ENCODE peak calls at places on chromosomes 16 and 17, in seven cellular contexts. R is A673, J is spleen, U is lung, G is kidney epithelial cell, L is bronchial epithelial cell, T is left ventricle myocardium inferior. B is an unnamed sample.

GRCh38 chr17:73466704-73467433 is 155.1 kb upstream of the CDC42EP4 start:
- DNase-seq in R (no peak), J (no peak), U (no peak), G (no peak), L (no peak), T (no peak), B (no peak)

GRCh38 chr16:85668676-85669424 is 19.9 kb downstream of the GINS2 start:
- DNase-seq in R (no peak), J (peak), U (no peak), G (no peak), L (no peak), T (no peak), B (no peak)

GRCh38 chr16:23835390-23836077 is at the start of gene PRKCB:
- DNase-seq in R (peak), J (peak), U (peak), G (no peak), L (peak), T (peak), B (peak)

GRCh38 chr16:1744338-1744840 is 27.0 kb downstream of the NME3 start:
- DNase-seq in R (no peak), J (no peak), U (no peak), G (no peak), L (no peak), T (no peak), B (no peak)

GRCh38 chr16:68083239-68083781 is 1.9 kb upstream of the NFATC3 start:
- DNase-seq in R (no peak), J (no peak), U (no peak), G (no peak), L (no peak), T (no peak), B (no peak)

GRCh38 chr16:28923652-28924398 is 1.2 kb downstream of the RABEP2 start:
- DNase-seq in R (no peak), J (peak), U (no peak), G (no peak), L (no peak), T (no peak), B (no peak)

GRCh38 chr16:5756969-5757368 is 659.4 kb upstream of the EEF2KMT start:
- DNase-seq in R (peak), J (no peak), U (no peak), G (no peak), L (no peak), T (no peak), B (no peak)

GRCh38 chr17:2055494-2056220 is 754 bp downstream of the HIC1 start:
- DNase-seq in R (no peak), J (peak), U (no peak), G (no peak), L (no peak), T (no peak), B (no peak)

GRCh38 chr17:6775871-6776405 is at the start of gene FBXO39:
- DNase-seq in R (no peak), J (no peak), U (no peak), G (no peak), L (no peak), T (no peak), B (no peak)

GRCh38 chr16:3029499-3030127 is 5.8 kb downstream of the THOC6 start:
- DNase-seq in R (peak), J (peak), U (no peak), G (no peak), L (peak), T (no peak), B (peak)
- TF ChIP-seq CTCF in R (no peak), J (no peak), U (no peak), G (no peak), L (no peak), T (no peak), B (no peak)

DNA sequence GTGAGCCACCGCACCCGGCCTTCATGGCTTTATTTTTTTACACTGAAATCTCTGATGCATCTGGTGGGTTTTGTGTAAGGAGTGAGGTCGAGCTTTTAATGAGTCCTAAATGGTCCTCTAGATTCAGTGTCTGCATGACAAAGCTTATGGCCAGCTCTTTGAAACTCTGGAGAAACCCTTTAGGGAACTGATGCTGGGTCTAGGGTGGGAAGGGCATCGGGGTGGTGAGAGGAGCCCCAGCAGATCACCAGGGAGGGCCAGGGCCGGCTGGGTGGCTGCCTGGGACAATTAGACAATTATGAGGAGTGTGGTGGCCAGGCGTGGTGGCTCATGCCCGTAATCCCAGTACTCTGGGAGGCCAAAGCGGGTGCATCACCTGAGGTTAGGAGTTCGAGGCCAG is 93.9 kb downstream of the SEC14L1 start:
- DNase-seq in R (no peak), J (no peak), U (no peak), G (no peak), L (no peak), T (no peak), B (no peak)
- H3K4me3 ChIP-seq in R (no peak), J (no peak), U (no peak), G (no peak), L (no peak), T (no peak), B (no peak)

GRCh38 chr17:16915752-16916556 is 56.0 kb downstream of the TNFRSF13B start:
- DNase-seq in R (peak), J (peak), U (peak), G (no peak), L (peak), T (peak), B (peak)
- TF ChIP-seq CTCF in R (peak), J (no peak), U (no peak), G (peak), L (peak), T (peak), B (peak)

DNA sequence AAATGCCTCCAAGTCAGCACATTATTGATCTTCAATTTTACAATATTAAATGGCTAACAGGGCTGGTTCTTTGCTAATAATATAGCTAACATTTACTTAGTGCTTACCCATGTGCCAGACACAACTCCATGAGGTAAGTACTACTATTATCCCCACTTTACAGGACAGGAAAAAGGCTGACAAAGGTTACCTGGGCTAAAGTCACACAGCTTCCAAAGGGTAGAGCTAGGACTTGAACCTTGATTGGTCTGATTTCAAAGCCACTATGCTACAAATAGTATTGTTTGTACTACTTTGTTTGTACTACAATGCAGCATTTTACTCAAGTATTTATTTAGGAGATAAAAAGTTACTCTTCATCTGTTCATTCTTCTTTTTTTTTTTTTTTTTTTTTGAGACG is 31.9 kb downstream of the BRD7 start:
- DNase-seq in R (no peak), J (no peak), U (no peak), G (no peak), L (no peak), T (no peak), B (no peak)
- H3K4me3 ChIP-seq in R (no peak), J (no peak), U (no peak), G (no peak), L (no peak), T (no peak), B (no peak)

GRCh38 chr17:74815671-74816370 is 39.7 kb upstream of the NAT9 start:
- DNase-seq in R (peak), J (no peak), U (no peak), G (no peak), L (no peak), T (no peak), B (no peak)
- TF ChIP-seq CTCF in R (peak), J (no peak), U (no peak), G (no peak), L (peak), T (no peak), B (peak)

DNA sequence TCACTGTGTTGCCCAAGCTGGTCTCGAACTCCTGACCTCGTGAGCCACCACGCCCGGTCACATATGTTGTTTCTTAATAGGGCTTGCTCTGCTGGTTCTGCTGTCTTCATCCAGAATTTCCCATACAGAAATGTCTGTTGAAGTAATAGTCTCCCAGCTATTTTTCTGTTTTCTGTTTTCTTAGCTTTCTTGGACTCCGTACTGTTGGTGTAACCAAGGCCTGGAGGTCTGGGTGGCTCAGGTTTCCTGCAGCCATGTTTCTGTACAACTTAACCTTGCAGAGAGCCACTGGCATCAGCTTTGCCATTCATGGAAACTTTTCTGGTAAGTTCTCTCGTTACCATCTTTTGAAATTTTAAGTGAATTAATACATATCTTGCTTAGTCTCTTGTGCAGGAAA is 2.8 kb downstream of the SF3B3 start:
- DNase-seq in R (no peak), J (no peak), U (no peak), G (no peak), L (no peak), T (no peak), B (no peak)
- H3K4me3 ChIP-seq in R (peak), J (no peak), U (no peak), G (no peak), L (no peak), T (no peak), B (peak)

DNA sequence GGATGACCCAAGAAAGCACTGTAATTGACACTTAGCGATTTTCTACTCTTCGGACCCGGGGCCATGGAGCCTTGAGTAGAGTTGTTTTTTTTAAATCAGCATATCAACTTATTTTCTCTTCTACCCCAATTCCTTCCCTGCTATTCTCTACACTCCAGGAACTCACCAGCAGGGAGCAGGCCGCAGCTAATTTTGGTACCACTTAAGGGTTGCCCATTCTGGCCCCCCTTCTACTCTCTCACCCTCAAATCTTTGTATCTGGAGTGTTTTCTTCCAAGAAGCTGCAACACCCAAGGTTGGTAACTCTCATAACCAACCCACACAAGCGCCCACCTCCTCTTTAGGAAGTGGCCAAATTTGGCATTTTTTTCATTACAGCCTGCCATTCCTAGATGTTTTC is 5.5 kb upstream of the ERAL1 start:
- DNase-seq in R (peak), J (peak), U (no peak), G (no peak), L (no peak), T (no peak), B (peak)
- TF ChIP-seq CTCF in R (peak), J (no peak), U (no peak), G (no peak), L (peak), T (no peak), B (no peak)